ENCODE peak calls at places on chromosomes 3 and 15, in nine cellular contexts. One of them, this sample, is unnamed.

GRCh38 chr3:8556470-8556869 is 54.8 kb downstream of the LMCD1 start:
- DNase-seq in BE2C: peak; percentile 8
- DNase-seq in colonic mucosa: no peak
- DNase-seq in heart left ventricle: no peak
- DNase-seq in cardiac muscle cell: no peak
- DNase-seq in transverse colon: no peak
- DNase-seq in IMR-90: no peak
- DNase-seq in CD4-positive, CD25-positive, alpha-beta regulatory T cell: no peak
- DNase-seq in GM23248: no peak
- DNase-seq in this sample: no peak

GRCh38 chr3:69199942-69200341 is 77.5 kb upstream of the LMOD3 start:
- DNase-seq in colonic mucosa: no peak
- DNase-seq in GM23248: no peak
- DNase-seq in cardiac muscle cell: no peak
- DNase-seq in transverse colon: no peak
- DNase-seq in BE2C: no peak
- DNase-seq in CD4-positive, CD25-positive, alpha-beta regulatory T cell: peak; percentile 67
- DNase-seq in heart left ventricle: no peak
- DNase-seq in IMR-90: no peak
- DNase-seq in this sample: no peak

GRCh38 chr15:75202251-75203016 is 752 bp downstream of the C15orf39 start:
- DNase-seq in cardiac muscle cell: peak; percentile 71
- DNase-seq in IMR-90: peak; percentile 86
- DNase-seq in transverse colon: peak; percentile 89
- DNase-seq in CD4-positive, CD25-positive, alpha-beta regulatory T cell: peak; percentile 94
- DNase-seq in GM23248: peak; percentile 95
- DNase-seq in heart left ventricle: peak; percentile 76
- DNase-seq in colonic mucosa: peak; percentile 83
- DNase-seq in BE2C: peak; percentile 81
- DNase-seq in this sample: peak; percentile 92

GRCh38 chr3:39147711-39148115 is 5.7 kb downstream of the CSRNP1 start:
- DNase-seq in GM23248: peak; percentile 49
- DNase-seq in CD4-positive, CD25-positive, alpha-beta regulatory T cell: peak; percentile 79
- DNase-seq in heart left ventricle: peak; percentile 64
- DNase-seq in IMR-90: peak; percentile 55
- DNase-seq in cardiac muscle cell: no peak
- DNase-seq in colonic mucosa: peak; percentile 37
- DNase-seq in BE2C: no peak
- DNase-seq in transverse colon: peak; percentile 65
- DNase-seq in this sample: no peak

GRCh38 chr3:101292027-101292426 is 28.3 kb downstream of the IMPG2 start:
- DNase-seq in heart left ventricle: no peak
- DNase-seq in transverse colon: no peak
- DNase-seq in cardiac muscle cell: no peak
- DNase-seq in IMR-90: peak; percentile 68
- DNase-seq in GM23248: peak; percentile 47
- DNase-seq in CD4-positive, CD25-positive, alpha-beta regulatory T cell: no peak
- DNase-seq in colonic mucosa: no peak
- DNase-seq in BE2C: no peak
- DNase-seq in this sample: no peak

GRCh38 chr15:98914626-98915025 is 93.0 kb downstream of the PGPEP1L start:
- DNase-seq in cardiac muscle cell: no peak
- DNase-seq in colonic mucosa: no peak
- DNase-seq in heart left ventricle: no peak
- DNase-seq in IMR-90: peak; percentile 99
- DNase-seq in CD4-positive, CD25-positive, alpha-beta regulatory T cell: no peak
- DNase-seq in transverse colon: no peak
- DNase-seq in GM23248: peak; percentile 94
- DNase-seq in BE2C: no peak
- DNase-seq in this sample: no peak

GRCh38 chr3:197309528-197310361 is 11.3 kb upstream of the DLG1 start:
- DNase-seq in BE2C: no peak
- DNase-seq in IMR-90: peak; percentile 93
- DNase-seq in GM23248: peak; percentile 93
- DNase-seq in heart left ventricle: no peak
- DNase-seq in colonic mucosa: no peak
- DNase-seq in transverse colon: no peak
- DNase-seq in CD4-positive, CD25-positive, alpha-beta regulatory T cell: no peak
- DNase-seq in cardiac muscle cell: no peak
- DNase-seq in this sample: peak; percentile 43

GRCh38 chr15:66798426-66799061 is 96.5 kb downstream of the SMAD6 start:
- DNase-seq in cardiac muscle cell: no peak
- DNase-seq in IMR-90: peak; percentile 87
- DNase-seq in GM23248: peak; percentile 71
- DNase-seq in heart left ventricle: no peak
- DNase-seq in colonic mucosa: no peak
- DNase-seq in BE2C: no peak
- DNase-seq in transverse colon: no peak
- DNase-seq in CD4-positive, CD25-positive, alpha-beta regulatory T cell: no peak
- DNase-seq in this sample: no peak

GRCh38 chr15:74203914-74204431 is 1.4 kb upstream of the STRA6 start:
- DNase-seq in CD4-positive, CD25-positive, alpha-beta regulatory T cell: no peak
- DNase-seq in IMR-90: peak; percentile 80
- DNase-seq in heart left ventricle: no peak
- DNase-seq in BE2C: peak; percentile 87
- DNase-seq in GM23248: peak; percentile 59
- DNase-seq in cardiac muscle cell: no peak
- DNase-seq in transverse colon: no peak
- DNase-seq in colonic mucosa: no peak
- DNase-seq in this sample: peak; percentile 91

GRCh38 chr15:43531018-43531667 is 13.7 kb downstream of the MAP1A start:
- DNase-seq in colonic mucosa: no peak
- DNase-seq in IMR-90: no peak
- DNase-seq in cardiac muscle cell: no peak
- DNase-seq in GM23248: no peak
- DNase-seq in transverse colon: no peak
- DNase-seq in BE2C: no peak
- DNase-seq in heart left ventricle: no peak
- DNase-seq in CD4-positive, CD25-positive, alpha-beta regulatory T cell: no peak
- DNase-seq in this sample: no peak

GRCh38 chr15:58476525-58477162 is 44.9 kb downstream of the LIPC start:
- DNase-seq in heart left ventricle: no peak
- DNase-seq in BE2C: no peak
- DNase-seq in cardiac muscle cell: no peak
- DNase-seq in colonic mucosa: no peak
- DNase-seq in CD4-positive, CD25-positive, alpha-beta regulatory T cell: no peak
- DNase-seq in transverse colon: no peak
- DNase-seq in GM23248: no peak
- DNase-seq in IMR-90: no peak
- DNase-seq in this sample: no peak

GRCh38 chr15:58474741-58475323 is 43.0 kb downstream of the LIPC start:
- DNase-seq in heart left ventricle: no peak
- DNase-seq in cardiac muscle cell: no peak
- DNase-seq in BE2C: no peak
- DNase-seq in GM23248: no peak
- DNase-seq in IMR-90: no peak
- DNase-seq in transverse colon: no peak
- DNase-seq in colonic mucosa: no peak
- DNase-seq in CD4-positive, CD25-positive, alpha-beta regulatory T cell: no peak
- DNase-seq in this sample: no peak

GRCh38 chr15:58475573-58476524 is 44.1 kb downstream of the LIPC start:
- DNase-seq in CD4-positive, CD25-positive, alpha-beta regulatory T cell: peak; percentile 24
- DNase-seq in BE2C: peak; percentile 28
- DNase-seq in IMR-90: peak; percentile 36
- DNase-seq in GM23248: peak; percentile 86
- DNase-seq in transverse colon: no peak
- DNase-seq in heart left ventricle: no peak
- DNase-seq in cardiac muscle cell: no peak
- DNase-seq in colonic mucosa: no peak
- DNase-seq in this sample: no peak

GRCh38 chr15:58478579-58478978 is 46.8 kb downstream of the LIPC start:
- DNase-seq in GM23248: no peak
- DNase-seq in colonic mucosa: no peak
- DNase-seq in heart left ventricle: no peak
- DNase-seq in cardiac muscle cell: no peak
- DNase-seq in transverse colon: no peak
- DNase-seq in BE2C: no peak
- DNase-seq in CD4-positive, CD25-positive, alpha-beta regulatory T cell: no peak
- DNase-seq in IMR-90: no peak
- DNase-seq in this sample: no peak

DNA sequence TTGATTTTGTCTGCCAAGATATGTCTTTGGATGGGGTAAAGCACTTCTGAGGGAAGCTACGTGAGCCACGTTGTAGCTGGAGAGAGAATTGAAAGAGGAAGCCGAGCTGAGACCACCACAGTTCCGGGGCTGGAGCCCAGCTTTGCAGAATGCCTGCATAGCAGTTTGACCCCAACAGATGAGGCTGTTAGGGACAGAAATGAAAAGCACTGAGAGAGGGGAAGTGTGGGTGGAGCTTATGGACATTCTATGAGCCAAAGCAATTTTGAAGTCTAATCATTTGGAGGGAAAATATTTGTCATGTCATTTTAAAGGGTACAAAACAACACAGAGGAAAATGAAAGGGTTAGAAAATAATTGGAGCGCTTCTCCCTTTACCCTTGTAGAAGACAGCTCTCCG is 45.4 kb downstream of the LIPC start:
- DNase-seq in transverse colon: no peak
- DNase-seq in heart left ventricle: no peak
- DNase-seq in CD4-positive, CD25-positive, alpha-beta regulatory T cell: peak; percentile 67
- DNase-seq in BE2C: no peak
- DNase-seq in GM23248: no peak
- DNase-seq in cardiac muscle cell: no peak
- DNase-seq in colonic mucosa: no peak
- DNase-seq in IMR-90: no peak
- DNase-seq in this sample: no peak
- H3K4me3 ChIP-seq in transverse colon: no peak overlapping the region
- H3K4me3 ChIP-seq in heart left ventricle: no peak overlapping the region
- H3K4me3 ChIP-seq in CD4-positive, CD25-positive, alpha-beta regulatory T cell: no peak overlapping the region
- H3K4me3 ChIP-seq in BE2C: no peak overlapping the region
- H3K4me3 ChIP-seq in GM23248: no peak overlapping the region
- H3K4me3 ChIP-seq in cardiac muscle cell: no peak overlapping the region
- H3K4me3 ChIP-seq in colonic mucosa: no peak overlapping the region
- H3K4me3 ChIP-seq in IMR-90: no peak overlapping the region
- H3K4me3 ChIP-seq in this sample: no peak overlapping the region

DNA sequence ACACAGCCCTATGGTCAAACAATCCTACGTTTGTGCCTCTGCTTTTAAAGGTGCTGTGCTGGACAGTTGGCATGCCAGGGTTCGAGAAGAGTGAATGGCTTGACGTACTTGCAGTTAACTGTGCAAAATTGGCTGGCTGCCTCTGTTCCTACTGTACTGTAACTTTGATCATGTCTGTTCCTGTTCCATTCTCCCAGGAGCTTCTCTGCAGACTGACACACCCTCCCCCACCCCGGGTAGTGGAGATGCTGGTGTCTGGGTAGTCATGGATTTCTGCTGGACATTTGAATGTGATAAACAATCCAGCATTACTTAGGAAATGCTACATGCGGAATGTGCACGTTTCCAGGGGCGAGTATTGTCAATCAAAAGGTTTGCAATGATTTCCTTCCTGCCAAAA is 6.5 kb upstream of the VILL start:
- DNase-seq in IMR-90: no peak
- DNase-seq in heart left ventricle: no peak
- DNase-seq in BE2C: no peak
- DNase-seq in transverse colon: no peak
- DNase-seq in CD4-positive, CD25-positive, alpha-beta regulatory T cell: no peak
- DNase-seq in colonic mucosa: no peak
- DNase-seq in GM23248: no peak
- DNase-seq in cardiac muscle cell: no peak
- DNase-seq in this sample: no peak
- H3K4me1 ChIP-seq in IMR-90: no peaks in the 10 kb centered on the region
- H3K4me1 ChIP-seq in heart left ventricle: peaks cover 12% of the 10 kb centered on the region
- H3K4me1 ChIP-seq in BE2C: no peaks in the 10 kb centered on the region
- H3K4me1 ChIP-seq in transverse colon: peaks cover 28% of the 10 kb centered on the region
- H3K4me1 ChIP-seq in CD4-positive, CD25-positive, alpha-beta regulatory T cell: no peaks in the 10 kb centered on the region
- H3K4me1 ChIP-seq in colonic mucosa: peaks cover 22% of the 10 kb centered on the region
- H3K4me1 ChIP-seq in GM23248: no peaks in the 10 kb centered on the region
- H3K4me1 ChIP-seq in cardiac muscle cell: peaks cover 6% of the 10 kb centered on the region
- H3K4me1 ChIP-seq in this sample: no peaks in the 10 kb centered on the region

GRCh38 chr3:187290561-187290960 is 976 bp downstream of the MASP1 start:
- DNase-seq in colonic mucosa: no peak
- DNase-seq in transverse colon: no peak
- DNase-seq in IMR-90: no peak
- DNase-seq in cardiac muscle cell: no peak
- DNase-seq in GM23248: peak; percentile 45
- DNase-seq in BE2C: no peak
- DNase-seq in heart left ventricle: no peak
- DNase-seq in CD4-positive, CD25-positive, alpha-beta regulatory T cell: no peak
- DNase-seq in this sample: no peak
- H3K27me3 ChIP-seq in colonic mucosa: no peaks in the 10 kb centered on the region
- H3K27me3 ChIP-seq in transverse colon: no peaks in the 10 kb centered on the region
- H3K27me3 ChIP-seq in IMR-90: no peaks in the 10 kb centered on the region
- H3K27me3 ChIP-seq in cardiac muscle cell: no peaks in the 10 kb centered on the region
- H3K27me3 ChIP-seq in GM23248: no peaks in the 10 kb centered on the region
- H3K27me3 ChIP-seq in BE2C: peaks cover 30% of the 10 kb centered on the region
- H3K27me3 ChIP-seq in heart left ventricle: no peaks in the 10 kb centered on the region
- H3K27me3 ChIP-seq in CD4-positive, CD25-positive, alpha-beta regulatory T cell: peaks cover 9% of the 10 kb centered on the region
- H3K27me3 ChIP-seq in this sample: no peaks in the 10 kb centered on the region

GRCh38 chr15:81294501-81294850 is 29.5 kb downstream of the STARD5 start:
- DNase-seq in transverse colon: peak; percentile 48
- DNase-seq in GM23248: no peak
- DNase-seq in CD4-positive, CD25-positive, alpha-beta regulatory T cell: no peak
- DNase-seq in colonic mucosa: no peak
- DNase-seq in IMR-90: no peak
- DNase-seq in cardiac muscle cell: no peak
- DNase-seq in heart left ventricle: no peak
- DNase-seq in BE2C: no peak
- DNase-seq in this sample: no peak

GRCh38 chr15:81292516-81293001 is 31.4 kb downstream of the STARD5 start:
- DNase-seq in BE2C: peak; percentile 34
- DNase-seq in colonic mucosa: no peak
- DNase-seq in heart left ventricle: no peak
- DNase-seq in transverse colon: peak; percentile 71
- DNase-seq in CD4-positive, CD25-positive, alpha-beta regulatory T cell: peak; percentile 72
- DNase-seq in IMR-90: no peak
- DNase-seq in cardiac muscle cell: no peak
- DNase-seq in GM23248: no peak
- DNase-seq in this sample: no peak

GRCh38 chr15:81291916-81292424 is 32.0 kb downstream of the STARD5 start:
- DNase-seq in IMR-90: no peak
- DNase-seq in cardiac muscle cell: no peak
- DNase-seq in transverse colon: peak; percentile 19
- DNase-seq in heart left ventricle: no peak
- DNase-seq in colonic mucosa: no peak
- DNase-seq in GM23248: no peak
- DNase-seq in BE2C: no peak
- DNase-seq in CD4-positive, CD25-positive, alpha-beta regulatory T cell: no peak
- DNase-seq in this sample: no peak

GRCh38 chr15:81295466-81296145 is 28.3 kb downstream of the STARD5 start:
- DNase-seq in CD4-positive, CD25-positive, alpha-beta regulatory T cell: peak; percentile 57
- DNase-seq in GM23248: peak; percentile 51
- DNase-seq in IMR-90: no peak
- DNase-seq in transverse colon: peak; percentile 10
- DNase-seq in cardiac muscle cell: no peak
- DNase-seq in heart left ventricle: no peak
- DNase-seq in BE2C: no peak
- DNase-seq in colonic mucosa: no peak
- DNase-seq in this sample: no peak

GRCh38 chr15:81293728-81294500 is 30.0 kb downstream of the STARD5 start:
- DNase-seq in IMR-90: no peak
- DNase-seq in CD4-positive, CD25-positive, alpha-beta regulatory T cell: peak; percentile 95
- DNase-seq in heart left ventricle: no peak
- DNase-seq in GM23248: no peak
- DNase-seq in cardiac muscle cell: no peak
- DNase-seq in transverse colon: peak; percentile 65
- DNase-seq in colonic mucosa: no peak
- DNase-seq in BE2C: no peak
- DNase-seq in this sample: no peak
- H3K4me3 ChIP-seq in IMR-90: no peak overlapping the region
- H3K4me3 ChIP-seq in CD4-positive, CD25-positive, alpha-beta regulatory T cell: peak overlapping the region; percentile 97
- H3K4me3 ChIP-seq in heart left ventricle: no peak overlapping the region
- H3K4me3 ChIP-seq in GM23248: no peak overlapping the region
- H3K4me3 ChIP-seq in cardiac muscle cell: no peak overlapping the region
- H3K4me3 ChIP-seq in transverse colon: no peak overlapping the region
- H3K4me3 ChIP-seq in colonic mucosa: no peak overlapping the region
- H3K4me3 ChIP-seq in BE2C: no peak overlapping the region
- H3K4me3 ChIP-seq in this sample: no peak overlapping the region

This sample was measured in HAP-1.